ENCODE peak calls at places on chromosomes 5 and 9, in six cellular contexts. B, C, O, Y, V and N are unnamed samples.

GRCh38 chr9:127283917-127284316 is 19.3 kb downstream of the GARNL3 start:
- DNase-seq in Y (no peak), B (peak), O (no peak), V (peak), C (no peak), N (no peak)

GRCh38 chr5:50694027-50694590 is 27.7 kb downstream of the PARP8 start:
- DNase-seq in O (no peak), B (peak), C (no peak), Y (no peak), V (no peak), N (no peak)

GRCh38 chr5:151234476-151235238 is 10.8 kb upstream of the CCDC69 start:
- DNase-seq in Y (no peak), B (no peak), C (no peak), V (peak), O (no peak), N (no peak)

GRCh38 chr5:91369480-91369879 is 13.6 kb downstream of the ARRDC3 start:
- DNase-seq in Y (no peak), B (no peak), C (no peak), V (no peak), O (no peak), N (no peak)

GRCh38 chr5:2529371-2530100 is 221.9 kb downstream of the IRX2 start:
- DNase-seq in O (no peak), C (no peak), V (no peak), Y (no peak), B (no peak), N (no peak)

GRCh38 chr5:95822408-95823240 is at the start of gene GLRX:
- DNase-seq in C (no peak), O (no peak), Y (peak), V (peak), B (peak), N (peak)

GRCh38 chr5:181260720-181261319 is at the start of gene TRIM52:
- DNase-seq in C (peak), O (peak), Y (peak), B (peak), V (peak), N (peak)

GRCh38 chr5:126410623-126411022 is 12.6 kb upstream of the GRAMD2B start:
- DNase-seq in B (no peak), Y (no peak), V (no peak), O (no peak), C (no peak), N (no peak)

GRCh38 chr5:68285857-68286611 is 70.5 kb downstream of the PIK3R1 start:
- DNase-seq in V (peak), O (no peak), C (no peak), B (peak), Y (no peak), N (no peak)

GRCh38 chr5:97231025-97231636 is 48.1 kb upstream of the RIOK2 start:
- DNase-seq in V (peak), C (no peak), Y (no peak), B (peak), O (no peak), N (peak)

GRCh38 chr5:32713396-32714381 is 2.6 kb downstream of the NPR3 start:
- DNase-seq in C (no peak), O (no peak), V (no peak), Y (no peak), B (no peak), N (no peak)

GRCh38 chr5:76332102-76332501 is 71.0 kb upstream of the IQGAP2 start:
- DNase-seq in B (no peak), O (no peak), Y (no peak), C (no peak), V (no peak), N (no peak)

GRCh38 chr9:35844628-35845301 is 15.7 kb downstream of the TMEM8B start:
- DNase-seq in Y (no peak), V (peak), C (no peak), B (peak), O (no peak), N (no peak)

GRCh38 chr5:151315998-151316597 is 12.5 kb upstream of the SLC36A3 start:
- DNase-seq in Y (no peak), C (peak), B (peak), O (no peak), V (peak), N (no peak)

GRCh38 chr5:60023255-60023654 is 129.7 kb upstream of the PDE4D start:
- DNase-seq in O (no peak), B (no peak), C (no peak), Y (no peak), V (no peak), N (no peak)

GRCh38 chr5:14958196-14958595 is 86.6 kb upstream of the ANKH start:
- DNase-seq in C (no peak), B (no peak), Y (no peak), O (no peak), V (no peak), N (no peak)

GRCh38 chr5:35884125-35884788 is 27.6 kb downstream of the IL7R start:
- DNase-seq in Y (no peak), O (no peak), V (peak), B (no peak), C (no peak), N (peak)

GRCh38 chr5:139795074-139796001 is at the start of gene PSD2:
- DNase-seq in B (peak), V (no peak), O (no peak), Y (no peak), C (peak), N (no peak)

GRCh38 chr5:136137497-136138220 is 5.0 kb downstream of the SMAD5 start:
- DNase-seq in Y (no peak), O (no peak), V (no peak), C (no peak), B (no peak), N (no peak)